ENCODE peak calls at places on chromosomes 1 and 21, in four cellular contexts. C, M, S and E are unnamed samples. For H3K4me1, the result is how much of the 10 kb centered on the place peaks cover.

GRCh38 chr1:156964431-156964830 is 44.0 kb downstream of the LRRC71 start:
- DNase-seq in C (no peak), M (no peak), S (no peak), E (no peak)

GRCh38 chr1:2560299-2561073 is 4.3 kb downstream of the TNFRSF14 start:
- DNase-seq in C (no peak), M (no peak), S (no peak), E (no peak)

GRCh38 chr1:183226361-183226760 is 40.3 kb downstream of the LAMC2 start:
- DNase-seq in C (no peak), M (no peak), S (no peak), E (no peak)

GRCh38 chr1:202959276-202959620 is 1.1 kb upstream of the ADIPOR1 start:
- DNase-seq in C (no peak), M (peak), S (peak), E (peak)

GRCh38 chr1:44791364-44791801 is 3.4 kb upstream of the BEST4 start:
- DNase-seq in C (no peak), M (peak), S (no peak), E (no peak)

GRCh38 chr1:81183157-81183952 is 617.4 kb upstream of the ADGRL2 start:
- DNase-seq in C (no peak), M (no peak), S (no peak), E (no peak)

GRCh38 chr21:25569084-25569483 is 38.2 kb downstream of the MRPL39 start:
- DNase-seq in C (no peak), M (no peak), S (no peak), E (no peak)

GRCh38 chr1:174413632-174414031 is 34.1 kb upstream of the GPR52 start:
- DNase-seq in C (no peak), M (no peak), S (no peak), E (no peak)

GRCh38 chr1:23344987-23345472 is 946 bp upstream of the HNRNPR start:
- DNase-seq in C (no peak), M (no peak), S (no peak), E (no peak)

GRCh38 chr21:26934383-26934782 is 32.5 kb downstream of the ADAMTS5 start:
- DNase-seq in C (no peak), M (no peak), S (no peak), E (no peak)

DNA sequence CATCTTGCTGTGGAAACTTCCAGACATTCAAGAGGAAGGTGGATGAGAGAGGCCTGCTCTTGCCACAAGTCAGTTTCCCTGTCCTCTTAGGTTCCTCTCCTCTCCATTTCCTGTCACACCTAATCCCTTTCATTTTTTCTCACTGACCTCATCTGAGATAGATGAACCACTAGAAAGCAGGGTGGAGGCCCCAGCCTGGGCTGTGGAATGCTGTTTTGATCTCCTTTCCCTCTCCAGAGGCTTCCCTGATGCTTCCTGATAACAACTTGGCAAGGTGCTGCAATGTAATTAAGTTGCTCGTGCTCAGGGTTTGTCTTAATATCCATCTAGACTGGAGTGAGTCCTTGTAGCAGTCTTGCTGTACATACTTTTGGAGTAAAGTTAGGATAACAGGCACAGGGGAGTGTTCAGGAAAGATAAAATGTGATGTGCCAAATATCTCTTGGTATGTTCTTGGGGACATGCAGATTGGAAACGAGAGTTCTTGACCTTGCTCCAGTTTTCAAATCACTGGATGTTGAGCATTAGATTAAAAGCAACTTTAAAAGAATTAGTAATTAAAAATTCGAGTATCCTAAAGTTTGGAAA is 11.2 kb downstream of the LRRC42 start:
- DNase-seq in C (no peak), M (no peak), S (peak), E (peak)
- TF ChIP-seq RNF2 in C (no peak), M (no peak), S (no peak), E (no peak)

GRCh38 chr21:36097427-36098230 is 27.8 kb downstream of the CBR1 start:
- DNase-seq in C (no peak), M (no peak), S (no peak), E (no peak)
- H3K4me1 ChIP-seq in C (under half), M (under half), S (under half), E (under half)

DNA sequence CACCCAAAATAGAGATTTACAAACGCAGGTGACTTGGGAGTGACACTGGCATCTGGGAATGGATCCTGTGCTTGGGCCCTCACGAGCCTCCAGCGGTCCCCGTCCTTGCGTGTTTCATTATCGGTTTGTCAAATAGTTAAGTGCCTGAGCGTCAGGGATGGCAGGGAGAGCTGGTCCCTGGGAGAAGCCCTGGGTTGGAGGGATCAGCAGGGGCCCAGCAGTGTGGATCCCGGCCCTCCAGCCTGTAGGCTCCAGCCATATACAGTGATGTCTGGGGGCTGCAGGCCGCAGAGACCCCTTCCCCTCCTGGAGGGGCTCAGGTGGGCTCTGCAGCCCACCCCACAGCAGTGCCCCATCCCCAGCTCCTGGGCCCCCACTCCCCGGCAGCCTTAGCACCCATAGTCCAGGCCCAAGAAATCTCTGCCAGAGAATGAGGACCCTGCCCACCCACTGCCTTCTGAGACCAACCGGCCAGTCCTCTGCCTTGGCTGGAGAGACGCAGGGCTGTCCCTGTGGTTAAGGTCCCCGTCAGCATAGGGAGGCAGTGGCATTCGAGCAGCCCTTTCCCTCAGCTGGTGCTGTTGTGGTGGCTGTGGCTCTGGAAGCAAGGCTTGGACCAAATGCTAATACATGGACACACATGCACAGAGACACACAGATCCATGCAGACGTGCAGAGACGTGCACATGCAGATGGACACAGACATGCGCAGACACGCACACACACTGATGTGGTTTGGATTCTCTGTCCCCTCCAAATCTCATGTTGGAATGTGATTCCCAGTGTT is 2.4 kb upstream of the SLC19A1 start:
- DNase-seq in C (no peak), M (no peak), S (no peak), E (no peak)
- TF ChIP-seq RNF2 in C (no peak), M (no peak), S (no peak), E (no peak)

DNA sequence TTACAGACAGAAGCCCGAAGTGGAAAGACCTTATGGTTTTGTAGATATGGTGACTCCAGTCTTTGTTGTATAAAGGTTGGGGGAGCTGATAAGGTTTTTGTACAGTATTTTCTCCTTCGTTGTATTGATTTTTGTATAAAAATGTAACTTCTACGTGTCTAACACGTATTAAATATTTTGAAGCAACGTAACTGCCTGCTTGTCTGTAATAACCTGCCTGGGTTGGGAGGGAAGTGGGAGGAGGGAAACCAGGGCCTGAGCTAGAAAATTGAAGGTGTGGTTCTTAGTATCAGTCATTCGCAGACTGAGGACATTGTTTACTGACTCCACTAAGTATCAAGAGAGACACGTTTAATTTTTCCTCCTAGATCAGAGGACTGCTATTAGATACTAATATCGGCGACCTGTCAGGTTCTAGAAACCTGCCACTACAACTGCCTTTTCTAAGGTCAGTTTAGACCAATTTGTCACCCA is 2.2 kb downstream of the IER5 start:
- DNase-seq in C (no peak), M (peak), S (no peak), E (no peak)
- H3K4me1 ChIP-seq in C (under half), M (under half), S (half or more), E (half or more)

GRCh38 chr1:26300586-26301275 is 5.7 kb downstream of the UBXN11 start:
- DNase-seq in C (no peak), M (peak), S (no peak), E (no peak)
- TF ChIP-seq RNF2 in C (no peak), M (no peak), S (no peak), E (no peak)

GRCh38 chr1:8370046-8370881 is 52.4 kb downstream of the SLC45A1 start:
- DNase-seq in C (no peak), M (no peak), S (no peak), E (no peak)
- H3K4me1 ChIP-seq in C (under half), M (under half), S (half or more), E (under half)